ENCODE peak calls at places on chromosomes 1 and 21, in seven cellular contexts. H, K, D, Z, F, N and M are unnamed samples.

GRCh38 chr1:151175036-151175741 is 592 bp downstream of the TMOD4 start:
- DNase-seq in N (no peak), F (no peak), D (no peak), K (no peak), H (no peak), Z (no peak), M (peak)

GRCh38 chr1:3261007-3261968 is 192.3 kb downstream of the PRDM16 start:
- DNase-seq in Z (no peak), K (no peak), D (no peak), H (no peak), F (no peak), N (no peak), M (no peak)

GRCh38 chr1:221576268-221576667 is 165.6 kb downstream of the DUSP10 start:
- DNase-seq in Z (no peak), F (no peak), D (no peak), N (no peak), H (no peak), K (no peak), M (no peak)

GRCh38 chr1:197776348-197777082 is 1.2 kb upstream of the DENND1B start:
- DNase-seq in K (no peak), D (no peak), N (no peak), Z (no peak), F (no peak), H (no peak), M (no peak)

GRCh38 chr1:27117733-27118439 is 37.0 kb downstream of the SLC9A1 start:
- DNase-seq in Z (no peak), K (no peak), H (no peak), D (no peak), F (no peak), N (no peak), M (peak)

GRCh38 chr1:36170643-36171412 is 14.9 kb downstream of the MAP7D1 start:
- DNase-seq in D (no peak), Z (no peak), K (no peak), N (no peak), H (no peak), F (no peak), M (no peak)

GRCh38 chr1:65512383-65512782 is 91.9 kb downstream of the LEPR start:
- DNase-seq in F (peak), K (no peak), N (no peak), Z (no peak), H (peak), D (no peak), M (no peak)

GRCh38 chr1:92567211-92567868 is 80.6 kb upstream of the GFI1 start:
- DNase-seq in F (no peak), N (no peak), H (no peak), K (no peak), D (no peak), Z (no peak), M (no peak)

GRCh38 chr1:204077979-204078696 is 5.2 kb downstream of the SOX13 start:
- DNase-seq in Z (no peak), K (no peak), D (no peak), F (peak), N (no peak), H (no peak), M (no peak)

GRCh38 chr21:25934771-25935224 is 200.0 kb downstream of the GABPA start:
- DNase-seq in H (peak), K (peak), N (peak), F (peak), D (no peak), Z (peak), M (peak)

GRCh38 chr21:40902993-40903392 is 56.0 kb upstream of the DSCAM start:
- DNase-seq in F (no peak), D (no peak), N (no peak), H (no peak), Z (no peak), K (no peak), M (no peak)

GRCh38 chr1:65681101-65681500 is 111.6 kb upstream of the PDE4B start:
- DNase-seq in Z (no peak), N (no peak), F (no peak), K (no peak), D (no peak), H (no peak), M (no peak)

GRCh38 chr1:235882816-235883215 is 16.1 kb upstream of the LYST start:
- DNase-seq in H (no peak), K (no peak), N (no peak), Z (no peak), F (no peak), D (no peak), M (no peak)

GRCh38 chr1:64867266-64867665 is 99.1 kb downstream of the JAK1 start:
- DNase-seq in N (no peak), D (no peak), H (no peak), F (no peak), Z (no peak), K (no peak), M (no peak)

GRCh38 chr1:167562697-167563096 is 9.1 kb upstream of the CREG1 start:
- DNase-seq in K (no peak), F (no peak), H (no peak), D (no peak), N (no peak), Z (no peak), M (no peak)

GRCh38 chr1:6483010-6483760 is 8.3 kb downstream of the PLEKHG5 start:
- DNase-seq in F (no peak), N (peak), H (no peak), D (peak), K (no peak), Z (no peak), M (no peak)

GRCh38 chr1:160826546-160826945 is 30.6 kb downstream of the LY9 start:
- DNase-seq in F (no peak), N (no peak), D (no peak), K (no peak), Z (no peak), H (no peak), M (no peak)

GRCh38 chr1:165369255-165369848 is 12.8 kb upstream of the LMX1A start:
- DNase-seq in D (peak), K (no peak), F (peak), N (peak), Z (peak), H (peak), M (peak)

GRCh38 chr1:151716771-151717631 is at the start of gene CELF3:
- DNase-seq in Z (no peak), F (peak), D (no peak), N (no peak), H (no peak), K (no peak), M (no peak)

GRCh38 chr1:168320805-168321577 is 40.3 kb downstream of the TBX19 start:
- DNase-seq in N (no peak), Z (peak), K (no peak), D (no peak), F (peak), H (no peak), M (no peak)

GRCh38 chr1:34113887-34114286 is 51.1 kb downstream of the CSMD2 start:
- DNase-seq in N (no peak), D (no peak), H (no peak), F (peak), K (no peak), Z (no peak), M (no peak)

GRCh38 chr1:152118915-152119314 is 3.7 kb upstream of the TCHH start:
- DNase-seq in Z (no peak), K (no peak), N (no peak), F (no peak), H (no peak), D (no peak), M (no peak)

GRCh38 chr1:160260436-160261382 is 1.6 kb downstream of the DCAF8 start:
- DNase-seq in D (no peak), Z (no peak), H (no peak), F (peak), K (no peak), N (no peak), M (no peak)

GRCh38 chr1:5238351-5239123 is 584.1 kb downstream of the AJAP1 start:
- DNase-seq in H (no peak), N (no peak), D (no peak), K (no peak), F (no peak), Z (no peak), M (no peak)

GRCh38 chr21:27633631-27634030 is 666.7 kb upstream of the ADAMTS5 start:
- DNase-seq in N (no peak), K (no peak), H (no peak), F (no peak), D (no peak), Z (no peak), M (no peak)

GRCh38 chr1:228082975-228083870 is 715 bp downstream of the ARF1 start:
- DNase-seq in F (peak), K (peak), H (peak), Z (peak), N (peak), D (peak), M (peak)

GRCh38 chr1:154975409-154976205 is 1.1 kb downstream of the CKS1B start:
- DNase-seq in Z (peak), H (peak), F (peak), N (peak), K (peak), D (peak), M (peak)

GRCh38 chr1:237932806-237933205 is 42.1 kb upstream of the ZP4 start:
- DNase-seq in Z (no peak), F (no peak), D (no peak), H (no peak), N (no peak), K (no peak), M (no peak)

GRCh38 chr1:228367798-228368791 is 38.5 kb downstream of the TRIM11 start:
- DNase-seq in H (peak), F (no peak), D (peak), Z (peak), N (no peak), K (no peak), M (peak)

GRCh38 chr1:50474859-50475809 is 51.9 kb upstream of the DMRTA2 start:
- DNase-seq in H (no peak), D (no peak), Z (no peak), K (no peak), F (no peak), N (no peak), M (no peak)

GRCh38 chr1:101371259-101371658 is 134.4 kb downstream of the S1PR1 start:
- DNase-seq in D (no peak), N (no peak), F (no peak), H (no peak), Z (no peak), K (no peak), M (no peak)

GRCh38 chr21:46317710-46318463 is 5.8 kb downstream of the C21orf58 start:
- DNase-seq in F (peak), H (no peak), K (no peak), N (peak), Z (no peak), D (peak), M (peak)
- TF ChIP-seq POLR2A in F (peak), H (no peak), K (no peak), N (no peak), Z (no peak), D (no peak), M (no peak)

GRCh38 chr1:182829285-182829932 is 9.7 kb upstream of the DHX9 start:
- DNase-seq in N (no peak), K (no peak), D (no peak), Z (no peak), H (no peak), F (no peak), M (no peak)
- H3K27ac ChIP-seq in N (no peak), K (no peak), D (no peak), Z (no peak), H (no peak), F (no peak), M (no peak)

GRCh38 chr21:44086636-44087425 is 20.4 kb upstream of the PWP2 start:
- DNase-seq in N (no peak), D (no peak), Z (no peak), K (no peak), F (no peak), H (no peak), M (peak)
- TF ChIP-seq POLR2A in N (no peak), D (no peak), Z (no peak), K (no peak), F (no peak), H (no peak), M (no peak)

DNA sequence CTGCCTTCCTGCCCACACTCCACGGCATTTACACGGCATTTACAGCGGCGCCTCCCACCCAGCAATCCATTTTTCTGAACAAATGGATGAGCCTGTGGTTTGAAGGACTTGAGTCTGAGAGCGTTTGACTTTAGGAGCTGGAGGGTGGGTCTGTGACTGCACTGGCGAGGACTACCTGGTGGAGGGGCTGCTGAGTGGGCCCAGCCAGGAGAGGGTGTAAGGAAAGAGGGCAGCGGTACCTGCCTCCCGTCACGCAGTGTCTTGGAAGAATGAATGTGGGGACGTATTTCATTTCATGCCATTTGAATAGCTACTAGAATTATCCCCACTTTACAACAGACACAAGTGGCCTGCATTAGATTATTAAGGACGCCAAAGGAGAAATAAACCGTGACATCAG is 62.9 kb downstream of the B3GALT5 start:
- DNase-seq in H (no peak), N (no peak), D (no peak), Z (no peak), K (no peak), F (no peak), M (no peak)
- H3K27ac ChIP-seq in H (no peak), N (peak), D (no peak), Z (no peak), K (no peak), F (peak), M (peak)

GRCh38 chr1:200410566-200410878 is 686 bp upstream of the ZNF281 start:
- DNase-seq in D (no peak), Z (no peak), N (peak), F (peak), K (no peak), H (no peak), M (no peak)

GRCh38 chr1:200406161-200406797 is 3.6 kb downstream of the ZNF281 start:
- DNase-seq in D (no peak), N (no peak), F (no peak), H (no peak), Z (no peak), K (no peak), M (no peak)

GRCh38 chr1:200409203-200409760 is 554 bp downstream of the ZNF281 start:
- DNase-seq in K (no peak), F (peak), Z (peak), D (no peak), H (peak), N (peak), M (no peak)

GRCh38 chr1:200411406-200412257 is 1.8 kb upstream of the ZNF281 start:
- DNase-seq in D (no peak), F (peak), Z (no peak), K (no peak), N (no peak), H (peak), M (no peak)

GRCh38 chr1:200409761-200410565 is at the start of gene ZNF281:
- DNase-seq in F (peak), K (peak), N (peak), D (peak), Z (peak), H (peak), M (peak)
- TF ChIP-seq POLR2A in F (peak), K (peak), N (peak), D (peak), Z (peak), H (peak), M (peak)

GRCh38 chr1:181038399-181038873 is 4.7 kb downstream of the MR1 start:
- DNase-seq in D (no peak), H (peak), N (peak), K (no peak), Z (peak), F (peak), M (peak)

GRCh38 chr1:181044449-181044966 is 10.7 kb downstream of the MR1 start:
- DNase-seq in D (peak), H (peak), K (no peak), Z (no peak), F (peak), N (peak), M (no peak)

GRCh38 chr1:181040284-181040865 is 6.6 kb downstream of the MR1 start:
- DNase-seq in N (peak), D (peak), H (peak), Z (no peak), F (no peak), K (no peak), M (no peak)

GRCh38 chr1:181043025-181043880 is 9.5 kb downstream of the MR1 start:
- DNase-seq in F (peak), Z (no peak), H (no peak), D (peak), K (no peak), N (peak), M (no peak)
- H3K27ac ChIP-seq in F (no peak), Z (no peak), H (no peak), D (no peak), K (no peak), N (peak), M (no peak)

DNA sequence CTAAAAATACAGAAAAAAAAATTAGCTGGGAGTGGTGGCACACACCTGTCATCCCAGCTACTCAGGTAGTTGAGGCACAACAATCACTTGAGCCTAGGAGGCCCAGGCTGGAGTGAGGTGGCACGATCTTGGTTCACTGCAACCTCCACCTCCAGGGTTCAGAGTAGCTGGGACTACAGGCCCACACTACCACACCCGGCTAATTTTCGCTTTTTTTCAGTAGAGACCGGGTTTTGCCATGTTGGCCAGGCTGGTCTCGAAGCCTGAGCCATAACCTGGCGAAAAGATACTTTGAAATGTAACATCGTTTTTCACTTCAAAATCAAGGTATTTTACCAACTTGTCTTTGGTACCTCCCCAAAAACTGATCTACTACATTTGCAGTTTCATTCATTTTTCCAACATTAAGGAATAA is 6.1 kb downstream of the GAS5 start:
- DNase-seq in N (no peak), D (no peak), H (no peak), Z (no peak), F (no peak), K (no peak), M (no peak)
- TF ChIP-seq POLR2A in N (no peak), D (no peak), H (no peak), Z (no peak), F (no peak), K (no peak), M (no peak)

GRCh38 chr1:112957133-112957812 is 1.3 kb upstream of the SLC16A1 start:
- DNase-seq in F (peak), D (no peak), H (no peak), K (no peak), N (peak), Z (peak), M (no peak)

GRCh38 chr1:112961072-112961471 is 5.1 kb upstream of the SLC16A1 start:
- DNase-seq in Z (no peak), H (no peak), D (no peak), F (no peak), K (no peak), N (no peak), M (no peak)

GRCh38 chr1:112956503-112957132 is 622 bp upstream of the SLC16A1 start:
- DNase-seq in F (peak), D (no peak), Z (no peak), H (peak), N (no peak), K (no peak), M (no peak)

GRCh38 chr1:112964347-112964746 is 8.4 kb upstream of the SLC16A1 start:
- DNase-seq in N (no peak), F (no peak), Z (no peak), H (no peak), D (no peak), K (no peak), M (no peak)

DNA sequence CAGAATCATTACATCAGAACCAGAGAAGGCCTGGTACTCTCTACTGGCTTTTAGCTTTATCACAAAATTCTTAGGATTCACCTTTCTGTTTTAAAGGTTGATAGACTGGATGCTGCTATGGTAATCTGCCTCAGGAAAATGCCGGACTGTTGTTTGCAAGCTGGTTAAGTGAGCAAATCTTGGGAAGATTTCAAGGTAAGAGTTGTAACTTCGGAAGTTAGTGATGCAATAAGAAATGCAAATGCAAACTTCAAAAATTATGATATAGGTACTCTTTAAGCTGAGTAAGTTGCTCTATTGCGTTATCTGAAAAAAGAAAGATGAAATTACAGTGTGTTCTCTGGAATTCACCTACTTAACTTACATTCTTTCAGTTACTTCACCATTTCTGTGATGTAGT is 4.4 kb upstream of the SLC16A1 start:
- DNase-seq in H (no peak), F (no peak), N (no peak), D (no peak), Z (no peak), K (no peak), M (no peak)
- H3K27ac ChIP-seq in H (no peak), F (no peak), N (no peak), D (no peak), Z (no peak), K (no peak), M (no peak)